ENCODE peak calls at places on chromosomes 1 and 21, in eight cellular contexts. One of them, this sample, is unnamed.

GRCh38 chr1:28193701-28194161 is 17.2 kb upstream of the PTAFR start:
- DNase-seq in heart right ventricle: no peak
- DNase-seq in PC-3: peak; percentile 77
- DNase-seq in astrocyte of the cerebellum: no peak
- DNase-seq in GM23338: peak; percentile 46
- DNase-seq in tibial artery: peak; percentile 60
- DNase-seq in GM10248: no peak
- DNase-seq in heart left ventricle: no peak
- DNase-seq in this sample: no peak

GRCh38 chr1:227948493-227949260 is 945 bp upstream of the WNT9A start:
- DNase-seq in PC-3: peak; percentile 60
- DNase-seq in heart left ventricle: no peak
- DNase-seq in heart right ventricle: no peak
- DNase-seq in astrocyte of the cerebellum: no peak
- DNase-seq in GM23338: peak; percentile 34
- DNase-seq in tibial artery: peak; percentile 54
- DNase-seq in GM10248: no peak
- DNase-seq in this sample: no peak

GRCh38 chr21:17488620-17489019 is 24.2 kb upstream of the CXADR start:
- DNase-seq in PC-3: no peak
- DNase-seq in heart left ventricle: no peak
- DNase-seq in GM23338: no peak
- DNase-seq in heart right ventricle: no peak
- DNase-seq in GM10248: no peak
- DNase-seq in astrocyte of the cerebellum: no peak
- DNase-seq in tibial artery: no peak
- DNase-seq in this sample: no peak

GRCh38 chr1:167510244-167510643 is 8.1 kb downstream of the CD247 start:
- DNase-seq in heart left ventricle: no peak
- DNase-seq in PC-3: no peak
- DNase-seq in GM23338: no peak
- DNase-seq in GM10248: no peak
- DNase-seq in heart right ventricle: no peak
- DNase-seq in astrocyte of the cerebellum: no peak
- DNase-seq in tibial artery: no peak
- DNase-seq in this sample: no peak

GRCh38 chr1:112307930-112308329 is 88.1 kb upstream of the CTTNBP2NL start:
- DNase-seq in heart left ventricle: no peak
- DNase-seq in astrocyte of the cerebellum: no peak
- DNase-seq in heart right ventricle: no peak
- DNase-seq in tibial artery: no peak
- DNase-seq in GM10248: no peak
- DNase-seq in GM23338: no peak
- DNase-seq in PC-3: no peak
- DNase-seq in this sample: no peak

GRCh38 chr1:167081594-167081993 is 8.6 kb downstream of the GPA33 start:
- DNase-seq in heart right ventricle: no peak
- DNase-seq in GM23338: no peak
- DNase-seq in heart left ventricle: no peak
- DNase-seq in tibial artery: no peak
- DNase-seq in GM10248: no peak
- DNase-seq in PC-3: no peak
- DNase-seq in astrocyte of the cerebellum: no peak
- DNase-seq in this sample: no peak

GRCh38 chr1:65309317-65310077 is at the start of gene DNAJC6:
- DNase-seq in PC-3: peak; percentile 66
- DNase-seq in GM23338: peak; percentile 93
- DNase-seq in astrocyte of the cerebellum: peak; percentile 48
- DNase-seq in GM10248: peak; percentile 66
- DNase-seq in heart right ventricle: peak; percentile 70
- DNase-seq in tibial artery: peak; percentile 72
- DNase-seq in heart left ventricle: peak; percentile 72
- DNase-seq in this sample: peak; percentile 80

GRCh38 chr1:229272164-229273158 is 1.6 kb downstream of the RAB4A start:
- DNase-seq in GM23338: no peak
- DNase-seq in tibial artery: no peak
- DNase-seq in heart left ventricle: no peak
- DNase-seq in heart right ventricle: no peak
- DNase-seq in PC-3: peak; percentile 22
- DNase-seq in astrocyte of the cerebellum: no peak
- DNase-seq in GM10248: no peak
- DNase-seq in this sample: no peak

GRCh38 chr1:19815801-19816736 is 986 bp upstream of the RNF186 start:
- DNase-seq in PC-3: no peak
- DNase-seq in tibial artery: no peak
- DNase-seq in heart left ventricle: no peak
- DNase-seq in GM23338: no peak
- DNase-seq in GM10248: no peak
- DNase-seq in astrocyte of the cerebellum: no peak
- DNase-seq in heart right ventricle: no peak
- DNase-seq in this sample: no peak

GRCh38 chr1:25771246-25772114 is 28.5 kb upstream of the SELENON start:
- DNase-seq in GM23338: peak; percentile 52
- DNase-seq in PC-3: no peak
- DNase-seq in GM10248: peak; percentile 78
- DNase-seq in heart right ventricle: peak; percentile 66
- DNase-seq in heart left ventricle: peak; percentile 69
- DNase-seq in astrocyte of the cerebellum: no peak
- DNase-seq in tibial artery: no peak
- DNase-seq in this sample: peak; percentile 34

GRCh38 chr1:78033797-78034172 is 12.0 kb upstream of the GIPC2 start:
- DNase-seq in GM23338: no peak
- DNase-seq in GM10248: no peak
- DNase-seq in PC-3: no peak
- DNase-seq in astrocyte of the cerebellum: no peak
- DNase-seq in heart left ventricle: no peak
- DNase-seq in heart right ventricle: no peak
- DNase-seq in tibial artery: no peak
- DNase-seq in this sample: no peak

GRCh38 chr1:27099154-27099903 is 55.6 kb downstream of the SLC9A1 start:
- DNase-seq in PC-3: peak; percentile 92
- DNase-seq in GM23338: peak; percentile 39
- DNase-seq in tibial artery: peak; percentile 94
- DNase-seq in heart right ventricle: peak; percentile 73
- DNase-seq in GM10248: peak; percentile 75
- DNase-seq in astrocyte of the cerebellum: no peak
- DNase-seq in heart left ventricle: peak; percentile 77
- DNase-seq in this sample: peak; percentile 28

GRCh38 chr1:212814989-212815388 is 23.3 kb downstream of the TATDN3 start:
- DNase-seq in GM23338: peak; percentile 21
- DNase-seq in astrocyte of the cerebellum: no peak
- DNase-seq in PC-3: peak; percentile 26
- DNase-seq in heart left ventricle: no peak
- DNase-seq in GM10248: no peak
- DNase-seq in heart right ventricle: no peak
- DNase-seq in tibial artery: no peak
- DNase-seq in this sample: peak; percentile 22

GRCh38 chr1:118659646-118660045 is 328.5 kb downstream of the TBX15 start:
- DNase-seq in tibial artery: no peak
- DNase-seq in astrocyte of the cerebellum: no peak
- DNase-seq in GM23338: no peak
- DNase-seq in PC-3: no peak
- DNase-seq in heart left ventricle: no peak
- DNase-seq in GM10248: no peak
- DNase-seq in heart right ventricle: no peak
- DNase-seq in this sample: no peak

GRCh38 chr1:36125129-36125991 is at the start of gene COL8A2:
- DNase-seq in GM23338: peak; percentile 66
- DNase-seq in PC-3: no peak
- DNase-seq in heart right ventricle: peak; percentile 28
- DNase-seq in tibial artery: peak; percentile 82
- DNase-seq in GM10248: no peak
- DNase-seq in heart left ventricle: peak; percentile 41
- DNase-seq in astrocyte of the cerebellum: no peak
- DNase-seq in this sample: no peak

GRCh38 chr1:64231153-64231552 is 27.7 kb downstream of the UBE2U start:
- DNase-seq in heart left ventricle: no peak
- DNase-seq in tibial artery: no peak
- DNase-seq in PC-3: peak; percentile 52
- DNase-seq in GM10248: no peak
- DNase-seq in heart right ventricle: no peak
- DNase-seq in GM23338: no peak
- DNase-seq in astrocyte of the cerebellum: no peak
- DNase-seq in this sample: no peak

GRCh38 chr1:78831731-78832360 is 174.7 kb downstream of the ADGRL4 start:
- DNase-seq in tibial artery: no peak
- DNase-seq in heart right ventricle: no peak
- DNase-seq in GM10248: no peak
- DNase-seq in GM23338: no peak
- DNase-seq in heart left ventricle: no peak
- DNase-seq in PC-3: peak; percentile 95
- DNase-seq in astrocyte of the cerebellum: peak; percentile 92
- DNase-seq in this sample: no peak

GRCh38 chr1:231738554-231738953 is 112.0 kb downstream of the DISC1 start:
- DNase-seq in heart right ventricle: no peak
- DNase-seq in GM23338: no peak
- DNase-seq in GM10248: no peak
- DNase-seq in astrocyte of the cerebellum: no peak
- DNase-seq in heart left ventricle: no peak
- DNase-seq in PC-3: no peak
- DNase-seq in tibial artery: no peak
- DNase-seq in this sample: no peak

GRCh38 chr1:226679303-226679702 is 59.8 kb downstream of the ITPKB start:
- DNase-seq in heart right ventricle: no peak
- DNase-seq in GM23338: no peak
- DNase-seq in heart left ventricle: no peak
- DNase-seq in tibial artery: no peak
- DNase-seq in PC-3: no peak
- DNase-seq in astrocyte of the cerebellum: no peak
- DNase-seq in GM10248: no peak
- DNase-seq in this sample: no peak

GRCh38 chr1:63321061-63321787 is 1.1 kb upstream of the FOXD3 start:
- DNase-seq in tibial artery: no peak
- DNase-seq in PC-3: no peak
- DNase-seq in heart left ventricle: no peak
- DNase-seq in astrocyte of the cerebellum: no peak
- DNase-seq in GM10248: no peak
- DNase-seq in GM23338: peak; percentile 69
- DNase-seq in heart right ventricle: no peak
- DNase-seq in this sample: peak; percentile 25

GRCh38 chr1:218568962-218569530 is 223.9 kb downstream of the TGFB2 start:
- DNase-seq in heart left ventricle: no peak
- DNase-seq in tibial artery: no peak
- DNase-seq in PC-3: no peak
- DNase-seq in astrocyte of the cerebellum: peak; percentile 22
- DNase-seq in heart right ventricle: no peak
- DNase-seq in GM10248: no peak
- DNase-seq in GM23338: no peak
- DNase-seq in this sample: no peak

GRCh38 chr1:29325675-29326074 is 89.4 kb downstream of the PTPRU start:
- DNase-seq in PC-3: no peak
- DNase-seq in GM23338: no peak
- DNase-seq in astrocyte of the cerebellum: no peak
- DNase-seq in GM10248: no peak
- DNase-seq in tibial artery: no peak
- DNase-seq in heart right ventricle: peak; percentile 39
- DNase-seq in heart left ventricle: peak; percentile 40
- DNase-seq in this sample: no peak

GRCh38 chr21:32285476-32285875 is 6.6 kb upstream of the MIS18A start:
- DNase-seq in tibial artery: no peak
- DNase-seq in GM23338: no peak
- DNase-seq in GM10248: no peak
- DNase-seq in astrocyte of the cerebellum: no peak
- DNase-seq in heart right ventricle: no peak
- DNase-seq in PC-3: no peak
- DNase-seq in heart left ventricle: no peak
- DNase-seq in this sample: no peak

GRCh38 chr21:41625428-41625827 is 117.5 kb upstream of the TMPRSS2 start:
- DNase-seq in heart left ventricle: no peak
- DNase-seq in GM23338: no peak
- DNase-seq in heart right ventricle: no peak
- DNase-seq in tibial artery: no peak
- DNase-seq in PC-3: no peak
- DNase-seq in astrocyte of the cerebellum: no peak
- DNase-seq in GM10248: no peak
- DNase-seq in this sample: no peak

GRCh38 chr1:184576822-184577790 is 177.6 kb downstream of the EDEM3 start:
- DNase-seq in GM23338: no peak
- DNase-seq in astrocyte of the cerebellum: no peak
- DNase-seq in PC-3: no peak
- DNase-seq in GM10248: no peak
- DNase-seq in heart right ventricle: no peak
- DNase-seq in heart left ventricle: no peak
- DNase-seq in tibial artery: no peak
- DNase-seq in this sample: no peak
- TF ChIP-seq CTCF in GM23338: no peak
- TF ChIP-seq CTCF in astrocyte of the cerebellum: no peak
- TF ChIP-seq CTCF in PC-3: no peak
- TF ChIP-seq CTCF in GM10248: no peak
- TF ChIP-seq CTCF in heart right ventricle: no peak
- TF ChIP-seq CTCF in heart left ventricle: no peak
- TF ChIP-seq CTCF in tibial artery: no peak
- TF ChIP-seq CTCF in this sample: no peak

GRCh38 chr1:170765712-170766330 is 101.9 kb downstream of the PRRX1 start:
- DNase-seq in PC-3: peak; percentile 46
- DNase-seq in GM23338: peak; percentile 41
- DNase-seq in heart left ventricle: no peak
- DNase-seq in tibial artery: no peak
- DNase-seq in astrocyte of the cerebellum: peak; percentile 38
- DNase-seq in heart right ventricle: no peak
- DNase-seq in GM10248: no peak
- DNase-seq in this sample: no peak
- TF ChIP-seq CTCF in PC-3: peak; percentile 70
- TF ChIP-seq CTCF in GM23338: peak; percentile 48
- TF ChIP-seq CTCF in heart left ventricle: peak; percentile 41
- TF ChIP-seq CTCF in tibial artery: peak; percentile 78
- TF ChIP-seq CTCF in astrocyte of the cerebellum: peak; percentile 56
- TF ChIP-seq CTCF in heart right ventricle: peak; percentile 70
- TF ChIP-seq CTCF in GM10248: peak; percentile 15
- TF ChIP-seq CTCF in this sample: peak; percentile 63

GRCh38 chr1:243917863-243918565 is 68.0 kb upstream of the AKT3 start:
- DNase-seq in GM10248: no peak
- DNase-seq in GM23338: peak; percentile 5
- DNase-seq in heart right ventricle: peak; percentile 17
- DNase-seq in astrocyte of the cerebellum: no peak
- DNase-seq in tibial artery: no peak
- DNase-seq in heart left ventricle: no peak
- DNase-seq in PC-3: peak; percentile 52
- DNase-seq in this sample: no peak
- TF ChIP-seq CTCF in GM10248: no peak
- TF ChIP-seq CTCF in GM23338: no peak
- TF ChIP-seq CTCF in heart right ventricle: no peak
- TF ChIP-seq CTCF in astrocyte of the cerebellum: no peak
- TF ChIP-seq CTCF in tibial artery: no peak
- TF ChIP-seq CTCF in heart left ventricle: no peak
- TF ChIP-seq CTCF in PC-3: no peak
- TF ChIP-seq CTCF in this sample: no peak

DNA sequence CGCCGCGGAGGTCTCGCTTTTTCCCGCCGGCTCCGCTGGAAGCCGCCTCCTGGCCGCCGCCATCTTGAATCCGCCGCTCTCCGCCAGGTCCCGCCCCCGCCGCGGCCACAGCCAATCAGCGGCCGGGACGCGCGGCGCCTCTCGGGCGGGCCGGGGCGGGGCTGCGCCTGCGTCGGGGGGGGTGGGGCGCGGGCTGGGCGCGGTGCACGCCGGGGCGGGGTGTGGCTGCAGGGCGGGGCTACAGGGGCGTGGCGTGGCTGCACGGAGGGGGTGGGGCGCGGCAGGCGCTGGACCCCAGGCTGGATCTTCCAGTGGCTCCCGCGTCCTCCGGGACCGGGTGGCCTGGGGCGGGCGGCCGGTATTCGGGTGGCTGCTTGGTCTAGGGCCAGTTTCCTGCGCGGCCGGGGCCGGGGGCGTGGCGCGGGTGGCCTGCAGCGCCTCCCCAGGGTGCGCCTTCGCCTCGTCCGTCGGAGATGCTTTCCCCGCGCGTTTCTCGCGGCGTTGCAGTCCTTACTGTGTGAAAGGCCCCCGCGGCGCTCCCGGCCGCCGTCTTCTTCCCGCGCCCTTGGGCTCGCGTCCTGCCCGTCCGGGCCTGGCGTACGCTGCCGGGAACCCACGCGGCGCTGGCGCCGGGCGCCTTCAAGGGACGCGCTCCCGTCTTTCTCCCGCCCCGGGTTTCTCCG is 575 bp downstream of the PCNT start:
- DNase-seq in GM10248: peak; percentile 95
- DNase-seq in heart left ventricle: peak; percentile 91
- DNase-seq in GM23338: peak; percentile 83
- DNase-seq in PC-3: peak; percentile 89
- DNase-seq in astrocyte of the cerebellum: peak; percentile 46
- DNase-seq in heart right ventricle: peak; percentile 84
- DNase-seq in tibial artery: peak; percentile 91
- DNase-seq in this sample: peak; percentile 90
- TF ChIP-seq CTCF in GM10248: peak; percentile 10
- TF ChIP-seq CTCF in heart left ventricle: no peak
- TF ChIP-seq CTCF in GM23338: no peak
- TF ChIP-seq CTCF in PC-3: no peak
- TF ChIP-seq CTCF in astrocyte of the cerebellum: no peak
- TF ChIP-seq CTCF in heart right ventricle: peak; percentile 35
- TF ChIP-seq CTCF in tibial artery: no peak
- TF ChIP-seq CTCF in this sample: no peak

This sample was measured in neural crest cell.